ENCODE peak calls at places on chromosome 1, in five cellular contexts. One of them, this sample, is unnamed.

GRCh38 chr1:20666804-20667203 is 5.6 kb upstream of the DDOST start:
- DNase-seq in brain microvascular endothelial cell: no peak
- DNase-seq in glutamatergic neuron: no peak
- DNase-seq in GM06990: no peak
- DNase-seq in dorsolateral prefrontal cortex: no peak
- DNase-seq in this sample: no peak

GRCh38 chr1:116990612-116991151 is 10.9 kb upstream of the CD101 start:
- DNase-seq in brain microvascular endothelial cell: peak
- DNase-seq in glutamatergic neuron: peak
- DNase-seq in GM06990: no peak
- DNase-seq in dorsolateral prefrontal cortex: no peak
- DNase-seq in this sample: no peak

GRCh38 chr1:155938220-155938627 is 3.2 kb upstream of the RXFP4 start:
- DNase-seq in brain microvascular endothelial cell: peak
- DNase-seq in glutamatergic neuron: no peak
- DNase-seq in GM06990: no peak
- DNase-seq in dorsolateral prefrontal cortex: peak
- DNase-seq in this sample: no peak

GRCh38 chr1:26524181-26524580 is 5.4 kb upstream of the RPS6KA1 start:
- DNase-seq in brain microvascular endothelial cell: no peak
- DNase-seq in glutamatergic neuron: no peak
- DNase-seq in GM06990: no peak
- DNase-seq in dorsolateral prefrontal cortex: no peak
- DNase-seq in this sample: no peak

GRCh38 chr1:246117066-246117791 is 389.9 kb downstream of the SMYD3 start:
- DNase-seq in brain microvascular endothelial cell: peak
- DNase-seq in glutamatergic neuron: no peak
- DNase-seq in GM06990: peak
- DNase-seq in dorsolateral prefrontal cortex: peak
- DNase-seq in this sample: no peak

GRCh38 chr1:31549807-31550620 is 26.3 kb upstream of the TINAGL1 start:
- DNase-seq in brain microvascular endothelial cell: no peak
- DNase-seq in glutamatergic neuron: no peak
- DNase-seq in GM06990: peak
- DNase-seq in dorsolateral prefrontal cortex: no peak
- DNase-seq in this sample: no peak

GRCh38 chr1:119674835-119675289 is 26.8 kb upstream of the ZNF697 start:
- DNase-seq in brain microvascular endothelial cell: peak
- DNase-seq in glutamatergic neuron: peak
- DNase-seq in GM06990: no peak
- DNase-seq in dorsolateral prefrontal cortex: no peak
- DNase-seq in this sample: no peak

GRCh38 chr1:154445040-154445472 is 39.9 kb downstream of the IL6R start:
- DNase-seq in brain microvascular endothelial cell: peak
- DNase-seq in glutamatergic neuron: no peak
- DNase-seq in GM06990: peak
- DNase-seq in dorsolateral prefrontal cortex: no peak
- DNase-seq in this sample: no peak

GRCh38 chr1:89190017-89190416 is 8.7 kb downstream of the GBP4 start:
- DNase-seq in brain microvascular endothelial cell: no peak
- DNase-seq in glutamatergic neuron: peak
- DNase-seq in GM06990: no peak
- DNase-seq in dorsolateral prefrontal cortex: no peak
- DNase-seq in this sample: no peak

GRCh38 chr1:15945011-15945831 is 30.7 kb downstream of the ZBTB17 start:
- DNase-seq in brain microvascular endothelial cell: no peak
- DNase-seq in glutamatergic neuron: no peak
- DNase-seq in GM06990: no peak
- DNase-seq in dorsolateral prefrontal cortex: no peak
- DNase-seq in this sample: no peak

GRCh38 chr1:157170677-157171515 is 32.7 kb upstream of the ETV3 start:
- DNase-seq in brain microvascular endothelial cell: peak
- DNase-seq in glutamatergic neuron: peak
- DNase-seq in GM06990: no peak
- DNase-seq in dorsolateral prefrontal cortex: no peak
- DNase-seq in this sample: peak

GRCh38 chr1:165259706-165260105 is 96.8 kb downstream of the LMX1A start:
- DNase-seq in brain microvascular endothelial cell: no peak
- DNase-seq in glutamatergic neuron: no peak
- DNase-seq in GM06990: no peak
- DNase-seq in dorsolateral prefrontal cortex: no peak
- DNase-seq in this sample: no peak

GRCh38 chr1:97711858-97712257 is 209.0 kb downstream of the DPYD start:
- DNase-seq in brain microvascular endothelial cell: no peak
- DNase-seq in glutamatergic neuron: no peak
- DNase-seq in GM06990: no peak
- DNase-seq in dorsolateral prefrontal cortex: no peak
- DNase-seq in this sample: no peak
- TF ChIP-seq CTCF in brain microvascular endothelial cell: no peak
- TF ChIP-seq CTCF in glutamatergic neuron: no peak
- TF ChIP-seq CTCF in GM06990: no peak
- TF ChIP-seq CTCF in dorsolateral prefrontal cortex: no peak
- TF ChIP-seq CTCF in this sample: no peak

GRCh38 chr1:204959374-204959773 is 83.6 kb upstream of the CNTN2 start:
- DNase-seq in brain microvascular endothelial cell: no peak
- DNase-seq in glutamatergic neuron: no peak
- DNase-seq in GM06990: no peak
- DNase-seq in dorsolateral prefrontal cortex: peak
- DNase-seq in this sample: no peak
- TF ChIP-seq CTCF in brain microvascular endothelial cell: no peak
- TF ChIP-seq CTCF in glutamatergic neuron: no peak
- TF ChIP-seq CTCF in GM06990: no peak
- TF ChIP-seq CTCF in dorsolateral prefrontal cortex: no peak
- TF ChIP-seq CTCF in this sample: no peak

GRCh38 chr1:152160553-152160952 is 1.5 kb upstream of the RPTN start:
- DNase-seq in brain microvascular endothelial cell: no peak
- DNase-seq in glutamatergic neuron: no peak
- DNase-seq in GM06990: no peak
- DNase-seq in dorsolateral prefrontal cortex: no peak
- DNase-seq in this sample: no peak
- TF ChIP-seq CTCF in brain microvascular endothelial cell: no peak
- TF ChIP-seq CTCF in glutamatergic neuron: no peak
- TF ChIP-seq CTCF in GM06990: no peak
- TF ChIP-seq CTCF in dorsolateral prefrontal cortex: no peak
- TF ChIP-seq CTCF in this sample: no peak

GRCh38 chr1:181089777-181090505 is 1.4 kb downstream of the IER5 start:
- DNase-seq in brain microvascular endothelial cell: no peak
- DNase-seq in glutamatergic neuron: peak
- DNase-seq in GM06990: peak
- DNase-seq in dorsolateral prefrontal cortex: peak
- DNase-seq in this sample: peak
- TF ChIP-seq CTCF in brain microvascular endothelial cell: no peak
- TF ChIP-seq CTCF in glutamatergic neuron: no peak
- TF ChIP-seq CTCF in GM06990: no peak
- TF ChIP-seq CTCF in dorsolateral prefrontal cortex: peak
- TF ChIP-seq CTCF in this sample: peak

GRCh38 chr1:248047008-248047407 is 372 bp downstream of the OR2L3 start:
- DNase-seq in brain microvascular endothelial cell: no peak
- DNase-seq in glutamatergic neuron: no peak
- DNase-seq in GM06990: no peak
- DNase-seq in dorsolateral prefrontal cortex: no peak
- DNase-seq in this sample: no peak
- TF ChIP-seq CTCF in brain microvascular endothelial cell: no peak
- TF ChIP-seq CTCF in glutamatergic neuron: no peak
- TF ChIP-seq CTCF in GM06990: no peak
- TF ChIP-seq CTCF in dorsolateral prefrontal cortex: no peak
- TF ChIP-seq CTCF in this sample: no peak

DNA sequence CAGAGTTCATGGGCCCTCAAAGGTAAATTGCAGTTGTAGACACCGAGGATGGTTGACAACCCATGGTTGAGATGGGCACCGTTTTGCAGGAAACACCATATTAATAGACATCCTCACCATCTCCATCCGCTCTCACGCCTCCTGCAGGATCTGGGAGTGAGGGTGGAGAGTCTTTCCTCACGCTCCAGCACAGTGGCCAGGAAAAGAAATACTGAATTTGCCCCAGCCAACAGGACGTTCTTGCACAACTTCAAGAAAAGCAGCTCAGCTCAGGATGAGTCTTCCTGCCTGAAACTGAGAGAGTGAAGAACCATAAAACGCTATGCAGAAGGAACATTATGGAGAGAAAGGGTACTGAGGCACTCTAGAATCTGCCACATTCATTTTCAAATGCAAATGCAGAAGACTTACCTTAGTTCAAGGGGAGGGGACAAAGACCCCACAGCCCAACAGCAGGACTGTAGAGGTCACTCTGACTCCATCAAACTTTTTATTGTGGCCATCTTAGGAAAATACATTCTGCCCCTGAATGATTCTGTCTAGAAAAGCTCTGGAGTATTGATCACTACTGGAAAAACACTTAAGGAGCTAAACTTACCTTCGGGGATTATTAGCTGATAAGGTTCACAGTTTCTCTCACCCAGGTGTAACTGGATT is 9.3 kb downstream of the SLAMF8 start:
- DNase-seq in brain microvascular endothelial cell: no peak
- DNase-seq in glutamatergic neuron: no peak
- DNase-seq in GM06990: no peak
- DNase-seq in dorsolateral prefrontal cortex: no peak
- DNase-seq in this sample: no peak
- TF ChIP-seq CTCF in brain microvascular endothelial cell: peak
- TF ChIP-seq CTCF in glutamatergic neuron: no peak
- TF ChIP-seq CTCF in GM06990: peak
- TF ChIP-seq CTCF in dorsolateral prefrontal cortex: no peak
- TF ChIP-seq CTCF in this sample: no peak

This sample was measured in neural crest cell.